ENCODE peak calls at places on chromosomes 11 and 22, in eight cellular contexts. B is WERI-Rb-1; D is BE2C; Y is AG04449; F is thoracic aorta; A is DMS153; O is stimulated activated CD8-positive, alpha-beta memory T cell treated with anti-CD3 and anti-CD28 coated beads, Interleukin-12 subunit alpha, Interleukin-12 subunit beta, amount 100 ng/mL, for 4 hours; W is activated CD4-positive, alpha-beta T cell treated with anti-CD3 and anti-CD28 coated beads, Interleukin-2, amount 50 U/mL, for 4 hours. T is an unnamed sample.
A peak's percentile ranks its signal among the peaks of the same experiment; 100 is the strongest.

GRCh38 chr11:84437129-84438123 is 1151.3 kb upstream of the CCDC90B start:
- DNase-seq in F (no peak), A (peak; percentile 64), B (no peak), W (no peak), D (no peak), Y (no peak), O (no peak), T (no peak)

GRCh38 chr22:18023509-18024275 is 669 bp downstream of the MICAL3 start:
- DNase-seq in B (peak; percentile 82), O (no peak), Y (no peak), A (peak; percentile 55), W (peak; percentile 2), F (peak; percentile 43), D (peak; percentile 84), T (peak; percentile 31)

GRCh38 chr11:130583866-130584265 is 135.4 kb downstream of the ADAMTS15 start:
- DNase-seq in D (no peak), Y (no peak), B (no peak), W (no peak), O (no peak), F (no peak), A (no peak), T (no peak)

GRCh38 chr11:86735462-86736302 is 63.3 kb upstream of the ME3 start:
- DNase-seq in F (no peak), W (no peak), O (no peak), D (no peak), B (no peak), A (no peak), Y (no peak), T (no peak)

GRCh38 chr11:3161720-3162409 is 3.2 kb downstream of the OSBPL5 start:
- DNase-seq in F (no peak), Y (no peak), D (peak; percentile 1), A (no peak), B (no peak), O (no peak), W (no peak), T (peak; percentile 14)

GRCh38 chr22:37561209-37562048 is 1.1 kb downstream of the CDC42EP1 start:
- DNase-seq in O (peak; percentile 63), D (peak; percentile 84), A (no peak), Y (no peak), W (peak; percentile 76), F (peak; percentile 84), B (peak; percentile 88), T (peak; percentile 93)

GRCh38 chr11:104286129-104286528 is 122.2 kb upstream of the PDGFD start:
- DNase-seq in D (no peak), Y (no peak), O (no peak), W (no peak), B (no peak), A (no peak), F (no peak), T (no peak)

GRCh38 chr11:35347921-35348331 is 71.4 kb downstream of the SLC1A2 start:
- DNase-seq in A (no peak), D (peak; percentile 15), W (no peak), F (no peak), B (no peak), O (no peak), Y (peak; percentile 75), T (no peak)

GRCh38 chr11:42237701-42238235 is 778.3 kb upstream of the LRRC4C start:
- DNase-seq in A (no peak), Y (peak; percentile 77), B (no peak), W (no peak), D (no peak), F (no peak), O (no peak), T (no peak)

GRCh38 chr22:43293661-43294392 is 49.3 kb downstream of the SCUBE1 start:
- DNase-seq in D (peak; percentile 78), A (peak; percentile 90), B (peak; percentile 94), W (no peak), O (no peak), Y (no peak), F (no peak), T (peak; percentile 77)